ENCODE peak calls at places on chromosomes 5 and 9, in six cellular contexts. One of them, this sample, is unnamed.

GRCh38 chr9:27094640-27095039 is 14.4 kb upstream of the TEK start:
- DNase-seq in GM12891: no peak
- DNase-seq in amniotic stem cell: peak
- DNase-seq in LoVo: no peak
- DNase-seq in activated CD4-positive, CD25-positive, alpha-beta regulatory T cell treated with anti-CD3 and anti-CD28 coated beads, Interleukin-2, amount 50 U/mL, for 72 hours: no peak
- DNase-seq in activated CD4-positive, alpha-beta T cell treated with anti-CD3 and anti-CD28 coated beads for 4 hours: no peak
- DNase-seq in this sample: peak

GRCh38 chr5:77129386-77129785 is 42.3 kb upstream of the ZBED3 start:
- DNase-seq in GM12891: no peak
- DNase-seq in amniotic stem cell: peak
- DNase-seq in LoVo: no peak
- DNase-seq in activated CD4-positive, CD25-positive, alpha-beta regulatory T cell treated with anti-CD3 and anti-CD28 coated beads, Interleukin-2, amount 50 U/mL, for 72 hours: no peak
- DNase-seq in activated CD4-positive, alpha-beta T cell treated with anti-CD3 and anti-CD28 coated beads for 4 hours: no peak
- DNase-seq in this sample: no peak

GRCh38 chr5:86640998-86641397 is 23.3 kb downstream of the COX7C start:
- DNase-seq in GM12891: no peak
- DNase-seq in amniotic stem cell: no peak
- DNase-seq in LoVo: no peak
- DNase-seq in activated CD4-positive, CD25-positive, alpha-beta regulatory T cell treated with anti-CD3 and anti-CD28 coated beads, Interleukin-2, amount 50 U/mL, for 72 hours: no peak
- DNase-seq in activated CD4-positive, alpha-beta T cell treated with anti-CD3 and anti-CD28 coated beads for 4 hours: no peak
- DNase-seq in this sample: no peak

GRCh38 chr9:70563437-70564204 is 149.2 kb upstream of the KLF9 start:
- DNase-seq in GM12891: peak
- DNase-seq in amniotic stem cell: peak
- DNase-seq in LoVo: no peak
- DNase-seq in activated CD4-positive, CD25-positive, alpha-beta regulatory T cell treated with anti-CD3 and anti-CD28 coated beads, Interleukin-2, amount 50 U/mL, for 72 hours: no peak
- DNase-seq in activated CD4-positive, alpha-beta T cell treated with anti-CD3 and anti-CD28 coated beads for 4 hours: peak
- DNase-seq in this sample: no peak

GRCh38 chr5:77015938-77016569 is 14.2 kb upstream of the AGGF1 start:
- DNase-seq in GM12891: no peak
- DNase-seq in amniotic stem cell: no peak
- DNase-seq in LoVo: peak
- DNase-seq in activated CD4-positive, CD25-positive, alpha-beta regulatory T cell treated with anti-CD3 and anti-CD28 coated beads, Interleukin-2, amount 50 U/mL, for 72 hours: no peak
- DNase-seq in activated CD4-positive, alpha-beta T cell treated with anti-CD3 and anti-CD28 coated beads for 4 hours: no peak
- DNase-seq in this sample: no peak

GRCh38 chr5:180208435-180209081 is 453 bp downstream of the RASGEF1C start:
- DNase-seq in GM12891: peak
- DNase-seq in amniotic stem cell: no peak
- DNase-seq in LoVo: peak
- DNase-seq in activated CD4-positive, CD25-positive, alpha-beta regulatory T cell treated with anti-CD3 and anti-CD28 coated beads, Interleukin-2, amount 50 U/mL, for 72 hours: no peak
- DNase-seq in activated CD4-positive, alpha-beta T cell treated with anti-CD3 and anti-CD28 coated beads for 4 hours: no peak
- DNase-seq in this sample: peak

GRCh38 chr5:111572561-111572960 is 60.2 kb upstream of the STARD4 start:
- DNase-seq in GM12891: no peak
- DNase-seq in amniotic stem cell: no peak
- DNase-seq in LoVo: no peak
- DNase-seq in activated CD4-positive, CD25-positive, alpha-beta regulatory T cell treated with anti-CD3 and anti-CD28 coated beads, Interleukin-2, amount 50 U/mL, for 72 hours: no peak
- DNase-seq in activated CD4-positive, alpha-beta T cell treated with anti-CD3 and anti-CD28 coated beads for 4 hours: no peak
- DNase-seq in this sample: no peak

GRCh38 chr5:78806544-78806943 is 158.0 kb upstream of the LHFPL2 start:
- DNase-seq in GM12891: no peak
- DNase-seq in amniotic stem cell: peak
- DNase-seq in LoVo: no peak
- DNase-seq in activated CD4-positive, CD25-positive, alpha-beta regulatory T cell treated with anti-CD3 and anti-CD28 coated beads, Interleukin-2, amount 50 U/mL, for 72 hours: no peak
- DNase-seq in activated CD4-positive, alpha-beta T cell treated with anti-CD3 and anti-CD28 coated beads for 4 hours: no peak
- DNase-seq in this sample: peak

GRCh38 chr5:82164109-82164956 is 113.8 kb downstream of the RPS23 start:
- DNase-seq in GM12891: no peak
- DNase-seq in amniotic stem cell: peak
- DNase-seq in LoVo: no peak
- DNase-seq in activated CD4-positive, CD25-positive, alpha-beta regulatory T cell treated with anti-CD3 and anti-CD28 coated beads, Interleukin-2, amount 50 U/mL, for 72 hours: no peak
- DNase-seq in activated CD4-positive, alpha-beta T cell treated with anti-CD3 and anti-CD28 coated beads for 4 hours: no peak
- DNase-seq in this sample: no peak

GRCh38 chr9:34891386-34891785 is 66.7 kb upstream of the PHF24 start:
- DNase-seq in GM12891: no peak
- DNase-seq in amniotic stem cell: no peak
- DNase-seq in LoVo: no peak
- DNase-seq in activated CD4-positive, CD25-positive, alpha-beta regulatory T cell treated with anti-CD3 and anti-CD28 coated beads, Interleukin-2, amount 50 U/mL, for 72 hours: no peak
- DNase-seq in activated CD4-positive, alpha-beta T cell treated with anti-CD3 and anti-CD28 coated beads for 4 hours: no peak
- DNase-seq in this sample: no peak

GRCh38 chr5:59275537-59276276 is 617.8 kb downstream of the PDE4D start:
- DNase-seq in GM12891: no peak
- DNase-seq in amniotic stem cell: no peak
- DNase-seq in LoVo: peak
- DNase-seq in activated CD4-positive, CD25-positive, alpha-beta regulatory T cell treated with anti-CD3 and anti-CD28 coated beads, Interleukin-2, amount 50 U/mL, for 72 hours: no peak
- DNase-seq in activated CD4-positive, alpha-beta T cell treated with anti-CD3 and anti-CD28 coated beads for 4 hours: no peak
- DNase-seq in this sample: no peak

GRCh38 chr5:127101935-127102334 is 28.6 kb upstream of the C5orf63 start:
- DNase-seq in GM12891: no peak
- DNase-seq in amniotic stem cell: no peak
- DNase-seq in LoVo: no peak
- DNase-seq in activated CD4-positive, CD25-positive, alpha-beta regulatory T cell treated with anti-CD3 and anti-CD28 coated beads, Interleukin-2, amount 50 U/mL, for 72 hours: no peak
- DNase-seq in activated CD4-positive, alpha-beta T cell treated with anti-CD3 and anti-CD28 coated beads for 4 hours: no peak
- DNase-seq in this sample: no peak

GRCh38 chr5:112634166-112634565 is 103.5 kb upstream of the APC start:
- DNase-seq in GM12891: no peak
- DNase-seq in amniotic stem cell: no peak
- DNase-seq in LoVo: no peak
- DNase-seq in activated CD4-positive, CD25-positive, alpha-beta regulatory T cell treated with anti-CD3 and anti-CD28 coated beads, Interleukin-2, amount 50 U/mL, for 72 hours: no peak
- DNase-seq in activated CD4-positive, alpha-beta T cell treated with anti-CD3 and anti-CD28 coated beads for 4 hours: no peak
- DNase-seq in this sample: no peak

GRCh38 chr9:108156270-108156998 is 666.9 kb upstream of the KLF4 start:
- DNase-seq in GM12891: no peak
- DNase-seq in amniotic stem cell: no peak
- DNase-seq in LoVo: peak
- DNase-seq in activated CD4-positive, CD25-positive, alpha-beta regulatory T cell treated with anti-CD3 and anti-CD28 coated beads, Interleukin-2, amount 50 U/mL, for 72 hours: no peak
- DNase-seq in activated CD4-positive, alpha-beta T cell treated with anti-CD3 and anti-CD28 coated beads for 4 hours: no peak
- DNase-seq in this sample: no peak

GRCh38 chr9:88697764-88698436 is 162.9 kb downstream of the NXNL2 start:
- DNase-seq in GM12891: no peak
- DNase-seq in amniotic stem cell: no peak
- DNase-seq in LoVo: no peak
- DNase-seq in activated CD4-positive, CD25-positive, alpha-beta regulatory T cell treated with anti-CD3 and anti-CD28 coated beads, Interleukin-2, amount 50 U/mL, for 72 hours: no peak
- DNase-seq in activated CD4-positive, alpha-beta T cell treated with anti-CD3 and anti-CD28 coated beads for 4 hours: no peak
- DNase-seq in this sample: no peak

GRCh38 chr9:136673088-136673969 is 10.6 kb downstream of the EGFL7 start:
- DNase-seq in GM12891: no peak
- DNase-seq in amniotic stem cell: no peak
- DNase-seq in LoVo: no peak
- DNase-seq in activated CD4-positive, CD25-positive, alpha-beta regulatory T cell treated with anti-CD3 and anti-CD28 coated beads, Interleukin-2, amount 50 U/mL, for 72 hours: no peak
- DNase-seq in activated CD4-positive, alpha-beta T cell treated with anti-CD3 and anti-CD28 coated beads for 4 hours: no peak
- DNase-seq in this sample: peak

GRCh38 chr5:100840364-100840763 is 62.7 kb downstream of the ST8SIA4 start:
- DNase-seq in GM12891: no peak
- DNase-seq in amniotic stem cell: no peak
- DNase-seq in LoVo: no peak
- DNase-seq in activated CD4-positive, CD25-positive, alpha-beta regulatory T cell treated with anti-CD3 and anti-CD28 coated beads, Interleukin-2, amount 50 U/mL, for 72 hours: no peak
- DNase-seq in activated CD4-positive, alpha-beta T cell treated with anti-CD3 and anti-CD28 coated beads for 4 hours: no peak
- DNase-seq in this sample: peak

GRCh38 chr9:69035438-69036316 is at the start of gene FXN:
- DNase-seq in GM12891: peak
- DNase-seq in amniotic stem cell: no peak
- DNase-seq in LoVo: peak
- DNase-seq in activated CD4-positive, CD25-positive, alpha-beta regulatory T cell treated with anti-CD3 and anti-CD28 coated beads, Interleukin-2, amount 50 U/mL, for 72 hours: peak
- DNase-seq in activated CD4-positive, alpha-beta T cell treated with anti-CD3 and anti-CD28 coated beads for 4 hours: peak
- DNase-seq in this sample: peak

GRCh38 chr5:164672931-164673694 is 1167.7 kb downstream of the MAT2B start:
- DNase-seq in GM12891: no peak
- DNase-seq in amniotic stem cell: no peak
- DNase-seq in LoVo: no peak
- DNase-seq in activated CD4-positive, CD25-positive, alpha-beta regulatory T cell treated with anti-CD3 and anti-CD28 coated beads, Interleukin-2, amount 50 U/mL, for 72 hours: no peak
- DNase-seq in activated CD4-positive, alpha-beta T cell treated with anti-CD3 and anti-CD28 coated beads for 4 hours: no peak
- DNase-seq in this sample: no peak

GRCh38 chr9:122005597-122005996 is 87.5 kb downstream of the TTLL11 start:
- DNase-seq in GM12891: no peak
- DNase-seq in amniotic stem cell: peak
- DNase-seq in LoVo: no peak
- DNase-seq in activated CD4-positive, CD25-positive, alpha-beta regulatory T cell treated with anti-CD3 and anti-CD28 coated beads, Interleukin-2, amount 50 U/mL, for 72 hours: no peak
- DNase-seq in activated CD4-positive, alpha-beta T cell treated with anti-CD3 and anti-CD28 coated beads for 4 hours: no peak
- DNase-seq in this sample: no peak

GRCh38 chr5:149998281-149998680 is 2.2 kb downstream of the TIGD6 start:
- DNase-seq in GM12891: no peak
- DNase-seq in amniotic stem cell: no peak
- DNase-seq in LoVo: no peak
- DNase-seq in activated CD4-positive, CD25-positive, alpha-beta regulatory T cell treated with anti-CD3 and anti-CD28 coated beads, Interleukin-2, amount 50 U/mL, for 72 hours: no peak
- DNase-seq in activated CD4-positive, alpha-beta T cell treated with anti-CD3 and anti-CD28 coated beads for 4 hours: no peak
- DNase-seq in this sample: no peak

GRCh38 chr5:3596261-3596825 is 711 bp downstream of the IRX1 start:
- DNase-seq in GM12891: no peak
- DNase-seq in amniotic stem cell: no peak
- DNase-seq in LoVo: no peak
- DNase-seq in activated CD4-positive, CD25-positive, alpha-beta regulatory T cell treated with anti-CD3 and anti-CD28 coated beads, Interleukin-2, amount 50 U/mL, for 72 hours: no peak
- DNase-seq in activated CD4-positive, alpha-beta T cell treated with anti-CD3 and anti-CD28 coated beads for 4 hours: no peak
- DNase-seq in this sample: no peak

GRCh38 chr5:132190161-132190817 is 37.4 kb downstream of the P4HA2 start:
- DNase-seq in GM12891: peak
- DNase-seq in amniotic stem cell: no peak
- DNase-seq in LoVo: peak
- DNase-seq in activated CD4-positive, CD25-positive, alpha-beta regulatory T cell treated with anti-CD3 and anti-CD28 coated beads, Interleukin-2, amount 50 U/mL, for 72 hours: no peak
- DNase-seq in activated CD4-positive, alpha-beta T cell treated with anti-CD3 and anti-CD28 coated beads for 4 hours: no peak
- DNase-seq in this sample: peak